ENCODE peak calls at places on chromosomes 16 and 17, in eight cellular contexts. O is tibial artery, R is nephron progenitor cell, A is psoas muscle, P is neural crest cell, G is pulmonary artery endothelial cell, Z is thyroid gland, F is T-helper 2 cell. K is an unnamed sample.

GRCh38 chr17:76593338-76593737 is 7.7 kb upstream of the ST6GALNAC2 start:
- DNase-seq in O (no peak), R (no peak), A (no peak), G (no peak), Z (no peak), F (no peak), P (no peak), K (no peak)

GRCh38 chr16:61812251-61812650 is 224.0 kb downstream of the CDH8 start:
- DNase-seq in F (no peak), Z (no peak), A (no peak), P (no peak), O (no peak), R (no peak), G (no peak), K (no peak)

GRCh38 chr17:18018411-18018921 is 20.5 kb downstream of the ATPAF2 start:
- DNase-seq in R (no peak), P (no peak), Z (peak), A (no peak), O (no peak), G (no peak), F (no peak), K (no peak)

GRCh38 chr16:55036371-55036821 is 105.7 kb downstream of the IRX5 start:
- DNase-seq in O (peak), A (no peak), P (no peak), R (no peak), F (no peak), G (no peak), Z (no peak), K (peak)

GRCh38 chr17:68511671-68512246 is 471 bp upstream of the PRKAR1A start:
- DNase-seq in O (peak), P (peak), A (peak), F (peak), R (peak), G (no peak), Z (peak), K (peak)

GRCh38 chr17:72931635-72932034 is 160.9 kb downstream of the SLC39A11 start:
- DNase-seq in R (no peak), F (no peak), Z (no peak), P (no peak), G (no peak), O (no peak), A (no peak), K (no peak)

GRCh38 chr17:76478097-76478496 is 10.7 kb downstream of the AANAT start:
- DNase-seq in Z (no peak), P (no peak), A (no peak), F (no peak), O (no peak), G (no peak), R (no peak), K (no peak)

GRCh38 chr17:5555254-5555653 is 29.1 kb downstream of the NLRP1 start:
- DNase-seq in F (no peak), R (no peak), A (no peak), G (no peak), P (no peak), Z (no peak), O (no peak), K (peak)

GRCh38 chr17:43791589-43791988 is 11.4 kb downstream of the CFAP97D1 start:
- DNase-seq in P (no peak), Z (no peak), R (no peak), F (no peak), O (no peak), G (no peak), A (no peak), K (peak)

GRCh38 chr16:54402873-54403272 is 116.3 kb upstream of the IRX3 start:
- DNase-seq in O (no peak), R (no peak), Z (no peak), A (no peak), G (no peak), F (no peak), P (no peak), K (no peak)

GRCh38 chr16:55828680-55829079 is 4.2 kb downstream of the CES1 start:
- DNase-seq in F (no peak), A (no peak), R (no peak), P (no peak), G (no peak), Z (no peak), O (no peak), K (no peak)

GRCh38 chr16:2178321-2179106 is 17.9 kb downstream of the CASKIN1 start:
- DNase-seq in F (peak), A (no peak), P (no peak), Z (no peak), R (peak), O (no peak), G (no peak), K (no peak)

GRCh38 chr17:2214047-2214717 is 89.4 kb downstream of the SMG6 start:
- DNase-seq in Z (no peak), F (no peak), O (peak), G (peak), A (peak), R (peak), P (no peak), K (peak)

GRCh38 chr16:17743578-17743977 is 272.8 kb upstream of the XYLT1 start:
- DNase-seq in A (no peak), R (no peak), G (no peak), P (no peak), F (no peak), O (no peak), Z (no peak), K (no peak)

GRCh38 chr16:51982715-51983680 is 563.9 kb downstream of the TOX3 start:
- DNase-seq in A (no peak), Z (peak), G (no peak), P (peak), F (no peak), O (no peak), R (peak), K (peak)

GRCh38 chr16:30660424-30661251 is 2.4 kb downstream of the FBRS start:
- DNase-seq in A (no peak), R (no peak), F (peak), O (no peak), P (no peak), G (no peak), Z (no peak), K (peak)

GRCh38 chr17:48641541-48642058 is 15.4 kb upstream of the HOXB9 start:
- DNase-seq in P (no peak), Z (no peak), F (no peak), R (peak), G (no peak), A (no peak), O (no peak), K (no peak)

GRCh38 chr16:86761117-86761971 is 183.0 kb downstream of the FOXL1 start:
- DNase-seq in A (peak), Z (peak), O (peak), P (peak), F (peak), R (peak), G (peak), K (peak)

GRCh38 chr16:70704586-70704985 is 18.7 kb upstream of the MTSS2 start:
- DNase-seq in G (no peak), Z (no peak), R (no peak), A (no peak), P (no peak), O (peak), F (no peak), K (no peak)

GRCh38 chr17:692116-692515 is 22.5 kb downstream of the VPS53 start:
- DNase-seq in Z (no peak), P (no peak), F (no peak), R (no peak), O (no peak), A (no peak), G (no peak), K (peak)

GRCh38 chr16:12113581-12114375 is 137.2 kb downstream of the SNX29 start:
- DNase-seq in F (no peak), A (no peak), Z (no peak), O (no peak), R (peak), G (no peak), P (no peak), K (no peak)

GRCh38 chr17:14547016-14547415 is 246.1 kb downstream of the HS3ST3B1 start:
- DNase-seq in F (no peak), G (no peak), R (no peak), P (no peak), Z (no peak), O (no peak), A (no peak), K (no peak)

GRCh38 chr16:53022374-53022773 is 30.3 kb downstream of the CHD9NB start:
- DNase-seq in R (peak), P (peak), F (no peak), Z (peak), G (no peak), A (no peak), O (no peak), K (peak)

GRCh38 chr16:893360-893759 is 77.4 kb downstream of the LMF1 start:
- DNase-seq in R (no peak), A (no peak), Z (no peak), O (no peak), P (no peak), F (no peak), G (no peak), K (no peak)

GRCh38 chr17:34261568-34261967 is 6.5 kb downstream of the CCL2 start:
- DNase-seq in Z (no peak), G (no peak), F (no peak), P (no peak), A (no peak), O (no peak), R (no peak), K (no peak)

GRCh38 chr16:67378642-67379041 is 14.7 kb downstream of the TPPP3 start:
- DNase-seq in F (no peak), O (no peak), A (no peak), P (no peak), G (no peak), Z (no peak), R (no peak), K (peak)

GRCh38 chr16:76910931-76911330 is 280.1 kb upstream of the MON1B start:
- DNase-seq in P (no peak), Z (no peak), R (no peak), O (no peak), F (no peak), A (no peak), G (no peak), K (peak)

GRCh38 chr17:77862890-77863813 is 95.4 kb upstream of the TNRC6C start:
- DNase-seq in A (no peak), G (no peak), P (no peak), O (peak), Z (no peak), R (no peak), F (no peak), K (no peak)

GRCh38 chr17:37702605-37703004 is 42.3 kb downstream of the HNF1B start:
- DNase-seq in O (no peak), R (no peak), A (no peak), G (no peak), F (no peak), Z (no peak), P (no peak), K (peak)

GRCh38 chr17:34199449-34199848 is 55.6 kb upstream of the CCL2 start:
- DNase-seq in O (no peak), R (no peak), A (no peak), F (no peak), G (no peak), P (no peak), Z (no peak), K (no peak)